ENCODE peak calls at places on chromosomes 13 and 19, in six cellular contexts. N, V, C, E, O and F are unnamed samples.

GRCh38 chr13:108342369-108343289 is 73.1 kb downstream of the TNFSF13B start:
- DNase-seq in E (peak), O (peak), N (no peak), V (peak), C (no peak), F (no peak)

GRCh38 chr19:34664168-34664567 is 12.8 kb downstream of the SCGB2B2 start:
- DNase-seq in C (peak), O (no peak), N (no peak), E (no peak), V (no peak), F (no peak)

GRCh38 chr19:44745386-44745831 is 3.1 kb upstream of the BCL3 start:
- DNase-seq in O (no peak), C (peak), E (no peak), N (peak), V (peak), F (no peak)

GRCh38 chr13:113028336-113029060 is 59.5 kb downstream of the MCF2L start:
- DNase-seq in E (no peak), V (no peak), C (no peak), O (no peak), N (no peak), F (no peak)

GRCh38 chr13:75446874-75447273 is 35.1 kb downstream of the TBC1D4 start:
- DNase-seq in V (no peak), C (no peak), N (no peak), O (no peak), E (no peak), F (no peak)

GRCh38 chr13:59687028-59687427 is 476.7 kb downstream of the DIAPH3 start:
- DNase-seq in C (no peak), N (no peak), V (no peak), E (no peak), O (no peak), F (no peak)

GRCh38 chr13:32045963-32046785 is 14.6 kb downstream of the FRY start:
- DNase-seq in N (no peak), C (no peak), E (no peak), V (peak), O (peak), F (no peak)

GRCh38 chr19:14347999-14348889 is 33.0 kb upstream of the ADGRE5 start:
- DNase-seq in O (peak), N (peak), E (peak), V (peak), C (peak), F (peak)

GRCh38 chr13:48155850-48156249 is 60.9 kb upstream of the MED4 start:
- DNase-seq in V (peak), O (peak), N (no peak), C (no peak), E (no peak), F (no peak)

GRCh38 chr19:55315956-55316525 is 9.1 kb downstream of the TMEM150B start:
- DNase-seq in V (no peak), N (no peak), E (no peak), C (no peak), O (no peak), F (no peak)

GRCh38 chr19:56350416-56351045 is 35.9 kb upstream of the ZSCAN5A start:
- DNase-seq in E (peak), C (no peak), N (no peak), O (peak), V (peak), F (peak)

DNA sequence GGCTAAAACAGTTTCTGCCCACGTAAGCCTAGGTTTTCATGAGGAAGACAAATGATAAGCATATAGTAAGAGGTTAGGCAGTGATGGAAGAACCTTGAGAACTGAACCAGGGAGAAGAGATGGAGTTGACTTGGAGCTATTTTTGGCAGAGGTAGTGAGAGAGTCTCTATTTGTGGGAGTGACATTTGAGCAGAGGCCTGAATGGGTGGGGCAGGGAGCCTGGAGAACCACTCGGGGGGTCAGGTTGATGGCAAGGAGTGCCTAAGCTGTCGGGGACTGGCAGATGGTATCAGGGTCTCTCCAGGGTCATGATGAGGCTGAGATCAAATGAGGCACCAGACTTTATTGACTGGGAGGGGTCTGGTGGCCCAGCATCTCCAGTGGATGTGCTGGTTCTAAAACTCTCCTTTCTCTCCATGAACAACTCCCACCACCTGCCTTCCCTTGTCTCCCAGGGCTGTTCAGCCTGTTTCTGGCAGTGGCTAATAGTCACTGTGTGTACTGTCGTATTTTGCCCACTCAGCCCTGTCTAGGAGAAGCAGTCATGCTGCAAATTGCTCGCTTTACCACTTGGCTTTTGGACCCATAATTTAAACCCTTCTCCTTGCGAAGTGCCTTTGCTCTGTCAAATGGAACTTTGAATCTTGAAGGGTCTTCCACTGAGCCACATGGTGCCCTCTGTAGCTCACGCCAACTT is 3.6 kb downstream of the MAU2 start:
- DNase-seq in V (no peak), C (no peak), E (no peak), O (no peak), N (no peak), F (no peak)
- TF ChIP-seq CTCF in V (no peak), C (no peak), E (no peak), O (no peak), N (no peak), F (no peak)

GRCh38 chr19:16159655-16160054 is 13.7 kb downstream of the CIB3 start:
- DNase-seq in V (no peak), N (no peak), C (no peak), O (no peak), E (no peak), F (no peak)

GRCh38 chr19:16160943-16161560 is 12.3 kb downstream of the CIB3 start:
- DNase-seq in C (no peak), N (no peak), O (no peak), E (no peak), V (peak), F (no peak)

GRCh38 chr19:16160445-16160942 is 12.8 kb downstream of the CIB3 start:
- DNase-seq in V (no peak), N (no peak), E (no peak), C (no peak), O (no peak), F (no peak)

GRCh38 chr19:16164222-16164890 is 9.0 kb downstream of the CIB3 start:
- DNase-seq in E (no peak), O (no peak), C (no peak), V (no peak), N (no peak), F (no peak)

DNA sequence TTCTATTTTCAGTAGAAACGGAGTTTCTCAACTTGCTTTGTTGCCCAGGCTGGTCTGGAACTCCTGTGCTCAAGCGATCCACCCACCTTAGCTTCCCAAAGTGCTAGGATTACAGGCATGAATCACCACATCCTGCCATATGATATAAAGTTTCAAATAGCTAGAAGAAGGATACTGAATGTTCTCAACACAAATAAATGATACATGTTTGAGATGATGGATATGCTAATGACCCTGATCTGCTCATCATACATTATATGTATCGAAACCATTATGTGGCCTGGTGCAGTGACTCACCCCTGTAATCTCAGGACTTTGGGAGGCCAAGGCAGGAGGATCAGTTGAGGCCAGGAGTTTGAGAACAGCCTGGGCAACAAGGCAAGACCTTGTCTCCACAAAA is 11.5 kb downstream of the CIB3 start:
- DNase-seq in C (no peak), V (peak), O (no peak), E (no peak), N (no peak), F (no peak)
- TF ChIP-seq CTCF in C (no peak), V (no peak), O (no peak), E (no peak), N (no peak), F (no peak)

DNA sequence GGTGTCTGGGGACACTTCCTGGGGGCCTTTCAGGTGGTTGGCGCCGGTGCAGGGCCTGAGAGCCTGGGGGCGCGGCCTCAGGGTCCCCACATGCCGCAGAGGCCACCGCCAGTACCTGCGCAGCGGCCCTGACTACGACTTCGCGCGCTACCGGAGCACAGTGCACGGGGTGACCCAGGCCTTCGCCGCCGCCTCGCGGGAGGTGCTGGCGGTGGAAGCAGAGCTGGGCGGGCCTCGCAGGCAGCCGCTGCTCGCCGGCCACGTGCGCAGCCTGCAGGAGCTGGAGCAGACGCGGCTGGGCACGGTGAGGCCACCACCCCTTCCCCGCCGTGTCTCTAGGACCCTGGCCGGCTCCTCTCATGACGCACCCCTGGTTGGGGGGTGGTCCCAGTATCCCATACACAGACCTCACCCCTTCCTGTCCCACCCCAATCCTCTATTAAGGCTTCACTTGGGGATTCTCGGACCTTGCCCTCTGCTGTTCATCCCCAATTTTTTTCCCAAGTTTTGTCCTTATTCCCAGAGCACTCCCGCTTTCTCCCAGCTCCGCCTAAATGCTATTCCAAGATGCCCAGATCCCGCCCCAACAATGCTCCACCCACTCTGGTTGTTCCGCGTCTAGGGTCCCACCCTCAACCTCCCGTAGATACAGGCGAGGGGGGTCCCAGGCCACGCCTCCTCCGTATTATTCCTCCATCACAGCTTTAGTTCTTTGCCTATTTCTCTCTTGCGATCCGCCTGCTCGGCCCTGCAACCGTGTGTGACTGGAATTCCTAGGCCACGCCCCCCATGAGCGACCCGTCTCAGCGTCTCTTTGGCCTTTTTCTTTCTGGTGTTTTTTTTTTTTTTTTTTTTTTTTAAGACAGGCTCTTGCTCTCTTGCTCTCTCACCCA is 1.0 kb downstream of the REX1BD start:
- DNase-seq in C (peak), N (peak), V (peak), E (peak), O (peak), F (peak)
- TF ChIP-seq CTCF in C (peak), N (no peak), V (no peak), E (peak), O (peak), F (no peak)

GRCh38 chr13:91042870-91043269 is 304.6 kb upstream of the MIR17HG start:
- DNase-seq in E (no peak), N (no peak), O (no peak), V (no peak), C (no peak), F (no peak)

GRCh38 chr13:91045351-91046034 is 302.0 kb upstream of the MIR17HG start:
- DNase-seq in E (peak), N (no peak), V (peak), O (peak), C (no peak), F (peak)

DNA sequence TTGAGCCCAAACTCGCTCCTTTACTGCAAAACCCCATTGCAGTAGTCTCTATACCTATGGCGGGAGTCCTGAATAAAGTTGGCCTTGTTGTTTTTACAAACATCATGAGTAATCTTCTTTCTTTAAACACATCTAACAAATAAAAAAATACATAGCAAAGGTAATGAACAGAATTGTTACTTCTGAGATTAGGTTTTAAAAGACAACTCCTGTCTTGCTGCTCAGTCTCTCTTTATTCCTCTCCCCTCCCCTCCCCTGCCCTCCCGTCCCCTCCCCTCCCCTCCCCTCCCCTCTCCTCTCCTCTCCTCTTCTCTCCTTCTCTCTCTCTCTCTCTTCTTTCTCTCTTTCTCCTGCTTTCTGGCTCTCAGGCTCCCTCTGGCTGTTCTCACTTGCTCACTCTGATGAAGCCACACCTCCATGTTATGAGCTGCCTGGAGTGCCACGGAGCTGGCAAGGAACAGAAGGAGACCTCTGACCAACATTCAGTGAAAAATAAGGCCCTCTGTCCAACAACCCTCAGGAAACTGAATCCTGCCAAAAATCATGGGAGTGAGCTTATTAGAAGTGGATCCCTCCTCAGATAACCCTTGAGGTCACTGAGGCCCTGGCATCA is 300.7 kb upstream of the MIR17HG start:
- DNase-seq in O (no peak), C (no peak), V (no peak), N (no peak), E (no peak), F (no peak)
- TF ChIP-seq CTCF in O (no peak), C (no peak), V (no peak), N (no peak), E (no peak), F (no peak)